ENCODE peak calls at places on chromosomes 2 and 18, in nine cellular contexts. W is IMR-90, A is GM12892, Q is K562, G is A549, D is GM12891, L is body of pancreas, K is uterus, E is Peyer's patch. J is an unnamed sample.

GRCh38 chr2:143909577-143909976 is 610.3 kb downstream of the ZEB2 start:
- DNase-seq in W (no peak), A (no peak), Q (no peak), G (no peak), D (no peak), L (no peak), K (no peak), E (no peak), J (no peak)

GRCh38 chr18:72544092-72544886 is at the start of gene CBLN2:
- DNase-seq in W (peak; percentile 18), A (peak; percentile 68), Q (peak; percentile 21), G (peak; percentile 49), D (peak; percentile 76), L (peak; percentile 27), K (no peak), E (no peak), J (peak; percentile 45)

GRCh38 chr2:236787885-236788284 is 218.3 kb downstream of the ACKR3 start:
- DNase-seq in W (no peak), A (no peak), Q (no peak), G (no peak), D (no peak), L (peak; percentile 45), K (no peak), E (no peak), J (no peak)

GRCh38 chr18:32271649-32272324 is 81.9 kb downstream of the MEP1B start:
- DNase-seq in W (peak; percentile 55), A (no peak), Q (peak; percentile 48), G (peak; percentile 40), D (peak; percentile 37), L (peak; percentile 18), K (no peak), E (no peak), J (peak; percentile 6)

GRCh38 chr2:101699191-101699938 is 1.9 kb downstream of the MAP4K4 start:
- DNase-seq in W (no peak), A (no peak), Q (no peak), G (no peak), D (no peak), L (no peak), K (no peak), E (no peak), J (peak; percentile 18)

GRCh38 chr2:195601361-195601760 is 55.7 kb upstream of the SLC39A10 start:
- DNase-seq in W (peak; percentile 35), A (no peak), Q (no peak), G (no peak), D (no peak), L (no peak), K (no peak), E (no peak), J (no peak)

GRCh38 chr2:44598731-44599529 is 237.2 kb downstream of the CAMKMT start:
- DNase-seq in W (no peak), A (no peak), Q (no peak), G (no peak), D (no peak), L (no peak), K (no peak), E (no peak), J (no peak)

GRCh38 chr18:56168049-56168781 is 470.2 kb downstream of the TXNL1 start:
- DNase-seq in W (peak; percentile 91), A (no peak), Q (no peak), G (no peak), D (no peak), L (peak; percentile 40), K (no peak), E (no peak), J (no peak)

GRCh38 chr2:157725856-157726255 is 97.2 kb upstream of the ACVR1C start:
- DNase-seq in W (peak; percentile 65), A (no peak), Q (no peak), G (no peak), D (no peak), L (no peak), K (no peak), E (no peak), J (no peak)

GRCh38 chr2:45115181-45115580 is 105.9 kb upstream of the SIX2 start:
- DNase-seq in W (no peak), A (no peak), Q (no peak), G (no peak), D (no peak), L (no peak), K (no peak), E (no peak), J (no peak)

GRCh38 chr2:72985891-72986683 is 68.8 kb downstream of the EMX1 start:
- DNase-seq in W (no peak), A (no peak), Q (peak; percentile 32), G (no peak), D (no peak), L (peak; percentile 32), K (no peak), E (no peak), J (no peak)

GRCh38 chr2:204116154-204116792 is 179.7 kb downstream of the ICOS start:
- DNase-seq in W (no peak), A (no peak), Q (no peak), G (no peak), D (no peak), L (no peak), K (peak; percentile 42), E (no peak), J (no peak)

GRCh38 chr2:191264647-191265079 is 19.5 kb downstream of the MYO1B start:
- DNase-seq in W (peak; percentile 89), A (no peak), Q (no peak), G (no peak), D (no peak), L (peak; percentile 40), K (no peak), E (no peak), J (peak; percentile 16)

GRCh38 chr18:74137920-74138538 is 9.6 kb downstream of the FBXO15 start:
- DNase-seq in W (no peak), A (no peak), Q (no peak), G (no peak), D (no peak), L (no peak), K (no peak), E (no peak), J (no peak)

GRCh38 chr2:171160630-171161424 is at the start of gene TLK1:
- DNase-seq in W (peak; percentile 69), A (peak; percentile 66), Q (peak; percentile 90), G (peak; percentile 77), D (peak; percentile 58), L (peak; percentile 84), K (peak; percentile 64), E (peak; percentile 76), J (peak; percentile 78)
- TF ChIP-seq POLR2A in W (peak; percentile 65), A (peak; percentile 75), Q (peak; percentile 65), G (peak; percentile 53), D (peak; percentile 69), L (peak; percentile 58), K (no peak), E (peak; percentile 69), J (peak; percentile 40)

DNA sequence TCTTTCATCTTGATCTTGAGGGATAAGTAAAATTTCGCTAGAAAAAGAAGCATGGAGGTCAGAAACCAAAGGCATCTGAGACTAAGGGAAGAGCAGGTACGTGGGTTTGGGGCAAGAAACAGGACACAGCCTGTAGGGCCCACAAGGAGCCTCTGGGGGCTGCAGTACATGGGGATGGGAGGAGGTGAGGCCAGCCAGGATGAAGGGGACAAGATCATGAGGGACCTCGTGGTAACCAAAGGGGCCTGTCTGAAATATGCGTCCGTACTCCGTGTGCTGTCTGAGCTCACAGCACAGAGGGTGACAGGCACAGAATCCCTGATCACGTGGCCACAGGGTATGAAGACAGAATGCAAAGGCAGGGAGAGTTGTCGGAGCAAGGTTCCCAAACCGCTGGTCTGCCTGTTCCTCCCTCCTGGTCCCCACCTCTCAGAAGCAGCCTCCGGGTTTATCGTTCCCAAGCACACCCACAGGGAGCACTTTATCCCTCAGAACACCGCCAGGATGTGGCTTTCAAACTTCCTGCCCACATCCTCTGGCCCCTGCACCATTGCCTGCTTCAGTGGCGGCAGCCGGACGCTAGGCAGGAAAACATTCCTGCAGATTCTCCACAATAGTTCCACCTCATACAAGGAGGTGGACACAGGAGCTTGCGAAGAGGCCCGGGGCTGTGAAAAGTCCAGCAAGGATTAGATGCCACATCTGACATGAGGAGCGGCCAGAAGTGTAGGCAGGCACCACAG is 12.0 kb downstream of the TMEM163 start:
- DNase-seq in W (no peak), A (no peak), Q (peak; percentile 24), G (no peak), D (no peak), L (no peak), K (no peak), E (no peak), J (no peak)
- TF ChIP-seq POLR2A in W (no peak), A (no peak), Q (no peak), G (no peak), D (no peak), L (no peak), K (no peak), E (no peak), J (no peak)

GRCh38 chr2:221447310-221447709 is 124.8 kb downstream of the EPHA4 start:
- DNase-seq in W (peak; percentile 41), A (no peak), Q (no peak), G (no peak), D (no peak), L (no peak), K (no peak), E (no peak), J (peak; percentile 11)

GRCh38 chr2:221448086-221448856 is 123.8 kb downstream of the EPHA4 start:
- DNase-seq in W (no peak), A (no peak), Q (no peak), G (no peak), D (no peak), L (no peak), K (no peak), E (no peak), J (no peak)

GRCh38 chr2:221449406-221449805 is 122.7 kb downstream of the EPHA4 start:
- DNase-seq in W (no peak), A (no peak), Q (no peak), G (no peak), D (no peak), L (no peak), K (no peak), E (no peak), J (no peak)

GRCh38 chr2:221450280-221450679 is 121.8 kb downstream of the EPHA4 start:
- DNase-seq in W (no peak), A (no peak), Q (no peak), G (no peak), D (no peak), L (no peak), K (no peak), E (no peak), J (no peak)

DNA sequence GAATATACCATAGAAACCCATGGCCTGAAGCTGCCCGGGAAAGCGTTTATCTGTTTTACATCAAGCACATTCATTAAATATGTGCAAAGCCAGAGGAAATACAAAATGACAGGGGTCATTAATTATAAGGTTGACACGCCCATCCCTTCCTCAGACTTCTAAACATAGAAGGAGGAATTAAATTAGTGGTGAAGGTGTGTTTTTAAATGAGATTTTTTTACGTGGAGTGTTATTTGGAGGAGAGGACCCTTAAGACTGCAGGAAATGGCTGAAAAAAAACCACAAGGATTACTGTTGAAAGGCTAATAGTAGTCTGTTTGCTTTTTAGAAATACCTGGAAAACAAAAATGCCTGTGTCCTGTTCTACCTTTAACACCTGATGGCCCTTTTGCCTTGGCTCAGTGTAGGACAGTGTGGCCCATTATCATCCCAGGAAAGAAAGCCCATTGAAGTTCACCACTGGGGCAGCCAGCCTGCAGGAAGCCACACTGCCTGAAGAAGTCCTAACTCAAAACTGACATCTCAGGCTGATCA is 123.2 kb downstream of the EPHA4 start:
- DNase-seq in W (no peak), A (no peak), Q (no peak), G (no peak), D (no peak), L (no peak), K (no peak), E (no peak), J (no peak)
- TF ChIP-seq POLR2A in W (no peak), A (no peak), Q (no peak), G (no peak), D (no peak), L (no peak), K (no peak), E (no peak), J (no peak)

GRCh38 chr2:160492401-160493226 is 993 bp downstream of the RBMS1 start:
- DNase-seq in W (peak; percentile 67), A (no peak), Q (peak; percentile 16), G (peak; percentile 62), D (peak; percentile 12), L (peak; percentile 64), K (peak; percentile 80), E (peak; percentile 40), J (peak; percentile 49)
- TF ChIP-seq POLR2A in W (peak; percentile 75), A (no peak), Q (no peak), G (peak; percentile 22), D (no peak), L (peak; percentile 28), K (no peak), E (no peak), J (peak; percentile 24)